ENCODE peak calls at places on chromosomes 6 and 20, in four cellular contexts. One of them, this sample, is unnamed.

GRCh38 chr6:159125977-159126376 is 43.2 kb upstream of the FNDC1 start:
- DNase-seq in astrocyte of the cerebellum: no peak
- DNase-seq in astrocyte of the spinal cord: no peak
- DNase-seq in astrocyte: no peak
- DNase-seq in this sample: no peak

GRCh38 chr6:32950449-32950848 is 2.4 kb downstream of the HLA-DMA start:
- DNase-seq in astrocyte of the cerebellum: no peak
- DNase-seq in astrocyte of the spinal cord: no peak
- DNase-seq in astrocyte: no peak
- DNase-seq in this sample: no peak

GRCh38 chr6:75735491-75736186 is 13.4 kb upstream of the MYO6 start:
- DNase-seq in astrocyte: peak
- DNase-seq in astrocyte of the cerebellum: no peak
- DNase-seq in astrocyte of the spinal cord: peak
- DNase-seq in this sample: peak

GRCh38 chr6:63272397-63272796 is 47.4 kb downstream of the LGSN start:
- DNase-seq in astrocyte of the cerebellum: peak
- DNase-seq in astrocyte: no peak
- DNase-seq in astrocyte of the spinal cord: peak
- DNase-seq in this sample: peak

GRCh38 chr6:7960141-7960540 is 49.6 kb upstream of the TXNDC5 start:
- DNase-seq in astrocyte: no peak
- DNase-seq in astrocyte of the spinal cord: no peak
- DNase-seq in astrocyte of the cerebellum: no peak
- DNase-seq in this sample: peak

GRCh38 chr6:41546475-41546865 is 289 bp downstream of the FOXP4 start:
- DNase-seq in astrocyte of the spinal cord: no peak
- DNase-seq in astrocyte of the cerebellum: no peak
- DNase-seq in astrocyte: peak
- DNase-seq in this sample: no peak

GRCh38 chr20:38657390-38657789 is 55.8 kb downstream of the ARHGAP40 start:
- DNase-seq in astrocyte of the cerebellum: no peak
- DNase-seq in astrocyte: no peak
- DNase-seq in astrocyte of the spinal cord: no peak
- DNase-seq in this sample: no peak

GRCh38 chr6:26328265-26328844 is 36.6 kb upstream of the BTN3A2 start:
- DNase-seq in astrocyte of the cerebellum: no peak
- DNase-seq in astrocyte of the spinal cord: peak
- DNase-seq in astrocyte: no peak
- DNase-seq in this sample: no peak

GRCh38 chr6:7468382-7469081 is 72.9 kb upstream of the DSP start:
- DNase-seq in astrocyte of the spinal cord: peak
- DNase-seq in astrocyte: peak
- DNase-seq in astrocyte of the cerebellum: no peak
- DNase-seq in this sample: peak

GRCh38 chr20:51700809-51701285 is 67.3 kb downstream of the ATP9A start:
- DNase-seq in astrocyte: no peak
- DNase-seq in astrocyte of the spinal cord: peak
- DNase-seq in astrocyte of the cerebellum: peak
- DNase-seq in this sample: peak

GRCh38 chr6:136991614-136992013 is 53.2 kb downstream of the IL20RA start:
- DNase-seq in astrocyte of the cerebellum: no peak
- DNase-seq in astrocyte: no peak
- DNase-seq in astrocyte of the spinal cord: no peak
- DNase-seq in this sample: no peak

This sample was measured in dermis blood vessel endothelial cell.